ENCODE peak calls at places on chromosomes 2 and 18, in five cellular contexts. V is colonic mucosa, T is endothelial cell, E is HL-60, R is HFF-Myc. U is an unnamed sample.
A peak's percentile ranks its signal among the peaks of the same experiment; 100 is the strongest.

GRCh38 chr2:215540646-215541045 is 104.8 kb upstream of the FN1 start:
- DNase-seq in E (no peak), V (no peak), R (no peak), T (no peak), U (no peak)

GRCh38 chr2:120552800-120553471 is 182.7 kb upstream of the GLI2 start:
- DNase-seq in E (peak; percentile 11), R (no peak), T (peak; percentile 76), V (peak; percentile 87), U (peak; percentile 23)

GRCh38 chr2:185222311-185222710 is 516.3 kb upstream of the FSIP2 start:
- DNase-seq in V (no peak), R (no peak), E (no peak), T (no peak), U (no peak)

GRCh38 chr2:212027681-212028628 is 510.6 kb downstream of the ERBB4 start:
- DNase-seq in T (no peak), E (no peak), V (no peak), R (no peak), U (no peak)

GRCh38 chr2:46569061-46569560 is 89.7 kb downstream of the TMEM247 start:
- DNase-seq in T (no peak), R (peak; percentile 7), V (no peak), E (peak; percentile 53), U (no peak)

GRCh38 chr2:199464614-199465352 is 7.0 kb upstream of the SATB2 start:
- DNase-seq in V (peak; percentile 39), T (peak; percentile 12), E (no peak), R (no peak), U (no peak)

GRCh38 chr18:32724071-32724696 is 48.6 kb downstream of the KLHL14 start:
- DNase-seq in T (no peak), V (no peak), E (no peak), R (no peak), U (no peak)

GRCh38 chr2:176676257-176676570 is 407.0 kb downstream of the MTX2 start:
- DNase-seq in R (no peak), T (no peak), E (no peak), V (no peak), U (no peak)

GRCh38 chr2:24285484-24286152 is 74.7 kb downstream of the ITSN2 start:
- DNase-seq in T (no peak), E (no peak), R (no peak), V (no peak), U (no peak)

GRCh38 chr18:5944448-5944847 is 49.1 kb upstream of the TMEM200C start:
- DNase-seq in E (no peak), R (no peak), V (no peak), T (no peak), U (no peak)

GRCh38 chr2:230905448-230906430 is 19.3 kb downstream of the GPR55 start:
- DNase-seq in R (no peak), V (peak; percentile 16), T (no peak), E (no peak), U (no peak)

GRCh38 chr2:177694348-177694747 is 301.8 kb downstream of the AGPS start:
- DNase-seq in V (no peak), E (no peak), R (no peak), T (no peak), U (no peak)

GRCh38 chr2:120993661-120994060 is 258.0 kb downstream of the GLI2 start:
- DNase-seq in E (no peak), R (no peak), T (no peak), V (peak; percentile 5), U (no peak)

GRCh38 chr2:38095996-38096861 is 20.3 kb upstream of the CYP1B1 start:
- DNase-seq in V (no peak), T (no peak), E (peak; percentile 94), R (peak; percentile 93), U (no peak)

GRCh38 chr18:24885266-24885665 is 424.8 kb downstream of the HRH4 start:
- DNase-seq in T (no peak), V (no peak), R (no peak), E (no peak), U (no peak)

GRCh38 chr2:9215680-9216079 is 9.1 kb downstream of the ASAP2 start:
- DNase-seq in V (no peak), E (no peak), R (no peak), T (no peak), U (no peak)

GRCh38 chr18:12376034-12376717 is 851 bp downstream of the AFG3L2 start:
- DNase-seq in E (no peak), T (peak; percentile 10), V (peak; percentile 47), R (no peak), U (no peak)

GRCh38 chr2:236871500-236872001 is 214.1 kb upstream of the COPS8 start:
- DNase-seq in R (peak; percentile 98), T (peak; percentile 33), E (peak; percentile 89), V (peak; percentile 30), U (peak; percentile 84)

GRCh38 chr18:26228562-26229260 is 2.5 kb downstream of the TAF4B start:
- DNase-seq in R (no peak), E (no peak), V (no peak), T (no peak), U (no peak)

GRCh38 chr18:76992226-76993084 is 140.1 kb downstream of the MBP start:
- DNase-seq in R (no peak), V (no peak), T (no peak), E (no peak), U (no peak)

GRCh38 chr2:96859338-96859649 is 1.5 kb upstream of the ANKRD39 start:
- DNase-seq in T (no peak), E (no peak), V (peak; percentile 51), R (no peak), U (no peak)

GRCh38 chr2:46779447-46779941 is 136.1 kb downstream of the MCFD2 start:
- DNase-seq in E (no peak), T (no peak), R (no peak), V (no peak), U (peak; percentile 73)

GRCh38 chr2:105410554-105410953 is 11.7 kb upstream of the FHL2 start:
- DNase-seq in R (no peak), V (no peak), T (no peak), E (no peak), U (no peak)

GRCh38 chr18:3595282-3596273 is 145.6 kb downstream of the TGIF1 start:
- DNase-seq in E (peak; percentile 72), R (peak; percentile 92), V (peak; percentile 72), T (no peak), U (peak; percentile 80)

GRCh38 chr2:120736955-120737801 is 1.5 kb downstream of the GLI2 start:
- DNase-seq in R (no peak), E (no peak), V (peak; percentile 52), T (no peak), U (no peak)

GRCh38 chr2:222351035-222351434 is 52.2 kb upstream of the PAX3 start:
- DNase-seq in T (no peak), E (no peak), V (no peak), R (no peak), U (no peak)

GRCh38 chr18:40957533-40958070 is 997.4 kb upstream of the PIK3C3 start:
- DNase-seq in V (no peak), E (no peak), R (no peak), T (no peak), U (no peak)

GRCh38 chr18:5543036-5543671 is 643 bp downstream of the EPB41L3 start:
- DNase-seq in V (no peak), R (no peak), T (peak; percentile 39), E (no peak), U (no peak)

GRCh38 chr2:240508832-240509545 is 48.8 kb downstream of the ANKMY1 start:
- DNase-seq in T (no peak), E (no peak), R (no peak), V (peak; percentile 5), U (no peak)

GRCh38 chr2:101418704-101419663 is 31.7 kb upstream of the CREG2 start:
- DNase-seq in E (no peak), V (peak; percentile 68), R (no peak), T (peak; percentile 62), U (no peak)

GRCh38 chr18:75143851-75144250 is 65.1 kb downstream of the PTGR3 start:
- DNase-seq in V (no peak), E (no peak), R (no peak), T (no peak), U (no peak)

GRCh38 chr2:234880551-234881211 is 71.1 kb upstream of the SH3BP4 start:
- DNase-seq in R (peak; percentile 82), V (peak; percentile 43), E (peak; percentile 0), T (no peak), U (peak; percentile 80)

GRCh38 chr2:45248214-45248613 is 239.0 kb upstream of the SIX2 start:
- DNase-seq in T (no peak), R (no peak), E (no peak), V (no peak), U (no peak)

GRCh38 chr2:71610671-71611070 is 157.3 kb downstream of the DYSF start:
- DNase-seq in V (peak; percentile 12), E (no peak), R (no peak), T (no peak), U (no peak)

GRCh38 chr2:71609441-71609840 is 156.1 kb downstream of the DYSF start:
- DNase-seq in T (peak; percentile 2), V (peak; percentile 1), E (no peak), R (no peak), U (no peak)

GRCh38 chr2:71609029-71609428 is 155.7 kb downstream of the DYSF start:
- DNase-seq in E (no peak), R (no peak), V (peak; percentile 10), T (peak; percentile 2), U (no peak)

GRCh38 chr2:71611247-71611646 is 157.9 kb downstream of the DYSF start:
- DNase-seq in V (peak; percentile 12), T (no peak), R (no peak), E (no peak), U (no peak)

DNA sequence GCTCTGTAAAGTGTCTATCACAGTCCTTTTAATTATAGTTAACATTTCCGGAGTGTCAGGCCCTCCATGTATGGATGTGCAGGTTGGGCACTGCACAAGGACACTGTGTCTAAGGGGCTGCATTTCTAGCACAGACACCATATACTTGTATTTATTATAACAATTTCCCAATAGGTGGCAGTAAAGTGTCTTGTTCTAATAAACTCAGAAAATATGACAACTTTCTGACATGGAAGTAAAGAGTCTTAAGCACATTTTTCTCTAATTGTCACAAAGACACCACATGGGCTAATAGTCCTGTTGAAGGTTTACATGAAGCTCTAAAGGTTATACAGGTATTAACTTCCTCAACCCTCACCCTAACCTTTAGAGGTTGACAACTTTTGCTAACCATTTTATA is 156.6 kb downstream of the DYSF start:
- DNase-seq in E (no peak), R (no peak), T (no peak), V (peak; percentile 2), U (no peak)
- TF ChIP-seq CTCF in E (no peak), R (peak; percentile 24), T (no peak), V (no peak), U (peak; percentile 20)

GRCh38 chr2:35428548-35428947 is 927.0 kb upstream of the CRIM1 start:
- DNase-seq in V (peak; percentile 25), T (peak; percentile 63), R (no peak), E (no peak), U (no peak)
- TF ChIP-seq CTCF in V (no peak), T (peak; percentile 76), R (peak; percentile 28), E (peak; percentile 25), U (peak; percentile 54)

GRCh38 chr2:202831241-202831997 is 40.1 kb downstream of the ICA1L start:
- DNase-seq in T (peak; percentile 41), E (peak; percentile 15), R (peak; percentile 70), V (peak; percentile 51), U (no peak)
- TF ChIP-seq CTCF in T (no peak), E (peak; percentile 49), R (peak; percentile 81), V (peak; percentile 40), U (peak; percentile 68)

DNA sequence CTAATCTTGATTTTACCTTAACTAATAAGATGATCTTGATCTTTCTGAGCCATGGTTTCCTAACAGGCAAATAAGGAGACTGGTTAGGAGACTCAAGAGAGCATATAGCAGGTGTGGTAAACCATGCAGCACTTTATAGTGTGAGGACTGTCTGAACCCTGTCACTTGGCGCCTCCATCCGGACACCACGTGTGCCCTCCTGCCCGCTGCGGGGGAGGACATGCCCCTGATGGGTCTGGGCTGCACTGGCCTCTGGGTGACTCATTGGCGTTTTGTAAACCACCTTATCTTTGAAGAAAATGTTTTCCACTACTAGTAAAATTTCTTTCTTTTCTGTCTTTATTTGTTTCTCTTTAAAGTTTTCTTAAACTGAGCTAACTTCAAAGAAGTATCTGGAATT is 131.1 kb downstream of the FMNL2 start:
- DNase-seq in E (no peak), V (peak; percentile 49), T (no peak), R (no peak), U (no peak)
- TF ChIP-seq CTCF in E (no peak), V (no peak), T (no peak), R (no peak), U (no peak)

U was measured in keratinocyte.